ENCODE peak calls at places on chromosomes 11 and 22, in eight cellular contexts. W is adrenal gland, O is A549, Z is H1, U is tibial nerve, G is uterus, F is ovary, D is GM12878. S is an unnamed sample.

GRCh38 chr11:86931965-86932332 is 23.2 kb downstream of the FZD4 start:
- DNase-seq in W (peak; percentile 73), O (peak; percentile 15), Z (no peak), U (no peak), G (no peak), F (peak; percentile 62), D (no peak), S (no peak)

GRCh38 chr11:71452354-71453020 is 516 bp upstream of the NADSYN1 start:
- DNase-seq in W (peak; percentile 78), O (no peak), Z (no peak), U (no peak), G (peak; percentile 42), F (no peak), D (no peak), S (peak; percentile 63)

GRCh38 chr11:1410366-1411291 is 20.9 kb downstream of the BRSK2 start:
- DNase-seq in W (no peak), O (no peak), Z (no peak), U (no peak), G (no peak), F (no peak), D (no peak), S (no peak)

GRCh38 chr11:131666006-131666405 is 295.6 kb downstream of the NTM start:
- DNase-seq in W (no peak), O (no peak), Z (no peak), U (no peak), G (no peak), F (no peak), D (no peak), S (no peak)

GRCh38 chr11:86218125-86219081 is 26.1 kb upstream of the EED start:
- DNase-seq in W (peak; percentile 68), O (peak; percentile 77), Z (peak; percentile 79), U (peak; percentile 59), G (peak; percentile 68), F (peak; percentile 78), D (peak; percentile 76), S (peak; percentile 64)

GRCh38 chr11:48082771-48083170 is 102.4 kb downstream of the PTPRJ start:
- DNase-seq in W (no peak), O (no peak), Z (no peak), U (no peak), G (no peak), F (no peak), D (no peak), S (no peak)

GRCh38 chr11:87173185-87174039 is 135.7 kb downstream of the TMEM135 start:
- DNase-seq in W (peak; percentile 23), O (peak; percentile 68), Z (no peak), U (no peak), G (no peak), F (no peak), D (no peak), S (no peak)

GRCh38 chr11:79440451-79441158 is at the start of gene TENM4:
- DNase-seq in W (peak; percentile 83), O (peak; percentile 28), Z (peak; percentile 69), U (peak; percentile 71), G (peak; percentile 73), F (peak; percentile 93), D (no peak), S (peak; percentile 56)

GRCh38 chr22:42145175-42145574 is 14.6 kb upstream of the CYP2D6 start:
- DNase-seq in W (no peak), O (no peak), Z (no peak), U (no peak), G (no peak), F (no peak), D (no peak), S (no peak)

GRCh38 chr11:131693756-131694155 is 323.3 kb downstream of the NTM start:
- DNase-seq in W (no peak), O (no peak), Z (no peak), U (no peak), G (no peak), F (no peak), D (no peak), S (no peak)

GRCh38 chr11:2812371-2812991 is 73.1 kb downstream of the CDKN1C start:
- DNase-seq in W (no peak), O (no peak), Z (no peak), U (no peak), G (peak; percentile 77), F (peak; percentile 57), D (no peak), S (no peak)

GRCh38 chr11:116452447-116452846 is 320.3 kb downstream of the BUD13 start:
- DNase-seq in W (no peak), O (no peak), Z (no peak), U (no peak), G (no peak), F (no peak), D (no peak), S (no peak)

GRCh38 chr11:66048525-66049313 is at the start of gene GAL3ST3:
- DNase-seq in W (no peak), O (no peak), Z (peak; percentile 82), U (no peak), G (no peak), F (no peak), D (no peak), S (no peak)

GRCh38 chr11:45104790-45105084 is 41.7 kb upstream of the PRDM11 start:
- DNase-seq in W (no peak), O (no peak), Z (no peak), U (no peak), G (no peak), F (no peak), D (no peak), S (no peak)

GRCh38 chr11:86438685-86439084 is 64.0 kb downstream of the CCDC81 start:
- DNase-seq in W (no peak), O (peak; percentile 13), Z (no peak), U (no peak), G (no peak), F (no peak), D (no peak), S (no peak)

GRCh38 chr22:40348025-40348658 is 1.8 kb downstream of the ADSL start:
- DNase-seq in W (peak; percentile 65), O (peak; percentile 57), Z (no peak), U (peak; percentile 69), G (no peak), F (peak; percentile 42), D (no peak), S (peak; percentile 58)

GRCh38 chr11:12017865-12018453 is 9.5 kb upstream of the DKK3 start:
- DNase-seq in W (no peak), O (no peak), Z (no peak), U (no peak), G (no peak), F (no peak), D (no peak), S (no peak)

GRCh38 chr11:12386309-12386708 is 8.9 kb downstream of the PARVA start:
- DNase-seq in W (no peak), O (no peak), Z (no peak), U (no peak), G (no peak), F (no peak), D (no peak), S (no peak)

GRCh38 chr11:78109011-78109685 is 29.5 kb upstream of the NDUFC2 start:
- DNase-seq in W (no peak), O (no peak), Z (no peak), U (no peak), G (no peak), F (no peak), D (no peak), S (no peak)

GRCh38 chr22:40403141-40403540 is 32.7 kb downstream of the SGSM3 start:
- DNase-seq in W (no peak), O (no peak), Z (no peak), U (no peak), G (no peak), F (no peak), D (no peak), S (no peak)

GRCh38 chr22:20219667-20220628 is 48.2 kb downstream of the RTN4R start:
- DNase-seq in W (no peak), O (peak; percentile 17), Z (no peak), U (no peak), G (no peak), F (no peak), D (no peak), S (no peak)

GRCh38 chr11:133955091-133955846 is 1.5 kb downstream of the IGSF9B start:
- DNase-seq in W (no peak), O (no peak), Z (no peak), U (no peak), G (peak; percentile 74), F (peak; percentile 45), D (no peak), S (no peak)
- H3K4me1 ChIP-seq in W (peaks cover 9% of the 10 kb centered on the region), O (peaks cover 3% of the 10 kb centered on the region), Z (peaks cover 42% of the 10 kb centered on the region), U (peaks cover 65% of the 10 kb centered on the region), G (peaks cover 4% of the 10 kb centered on the region), F (no peaks in the 10 kb centered on the region), D (no peaks in the 10 kb centered on the region), S (peaks cover 32% of the 10 kb centered on the region)

DNA sequence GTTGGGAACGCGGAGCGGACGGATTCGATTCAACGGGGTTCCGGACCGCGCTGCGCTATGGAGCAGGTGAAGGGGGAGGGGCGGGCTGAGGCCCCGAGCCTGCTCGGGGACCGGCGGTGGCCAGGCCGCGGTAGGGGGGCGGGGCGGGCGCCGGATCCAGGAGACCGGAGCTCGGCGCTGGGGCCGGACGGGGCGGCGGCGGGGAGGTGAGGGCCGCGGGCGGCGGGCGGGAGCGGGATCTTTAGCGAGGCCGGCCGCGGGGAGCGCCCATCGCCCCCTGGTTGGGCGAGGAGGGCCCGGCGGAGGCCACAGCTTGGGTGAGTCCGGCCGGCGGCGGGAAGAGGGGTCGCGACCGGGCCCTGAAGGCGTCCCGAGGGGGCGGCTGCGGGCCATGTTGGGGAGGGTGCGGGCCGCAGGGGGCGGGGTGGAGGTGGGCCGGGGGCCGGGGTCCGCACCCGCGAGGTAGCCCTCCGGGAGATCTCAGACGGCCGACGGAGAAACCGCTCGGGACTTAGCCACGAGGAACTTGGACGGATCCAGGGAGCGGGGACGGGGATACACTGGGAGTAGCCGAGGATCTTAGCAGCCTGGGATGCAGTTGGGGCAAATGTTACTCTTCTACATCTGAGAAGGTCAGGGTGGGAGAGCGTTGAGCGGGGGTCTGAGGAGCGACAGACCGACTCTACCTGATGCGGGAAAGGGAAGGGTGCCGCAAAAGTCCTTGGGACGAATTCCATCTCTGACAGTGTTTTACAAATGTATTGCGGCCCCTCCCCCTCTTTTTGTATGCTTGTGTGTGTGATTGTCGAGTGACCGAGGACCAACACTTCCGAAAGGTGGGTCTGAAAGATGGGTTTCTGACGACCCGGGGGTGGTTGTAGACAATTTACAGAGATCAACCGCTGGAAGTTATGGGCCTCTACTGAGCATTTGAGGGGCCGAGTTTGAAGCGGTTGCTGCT is 514 bp downstream of the STIP1 start:
- DNase-seq in W (peak; percentile 71), O (no peak), Z (no peak), U (no peak), G (no peak), F (no peak), D (no peak), S (no peak)
- TF ChIP-seq POLR2A in W (peak; percentile 51), O (peak; percentile 79), Z (no peak), U (peak; percentile 79), G (peak; percentile 20), F (peak; percentile 47), D (peak; percentile 16), S (peak; percentile 32)

DNA sequence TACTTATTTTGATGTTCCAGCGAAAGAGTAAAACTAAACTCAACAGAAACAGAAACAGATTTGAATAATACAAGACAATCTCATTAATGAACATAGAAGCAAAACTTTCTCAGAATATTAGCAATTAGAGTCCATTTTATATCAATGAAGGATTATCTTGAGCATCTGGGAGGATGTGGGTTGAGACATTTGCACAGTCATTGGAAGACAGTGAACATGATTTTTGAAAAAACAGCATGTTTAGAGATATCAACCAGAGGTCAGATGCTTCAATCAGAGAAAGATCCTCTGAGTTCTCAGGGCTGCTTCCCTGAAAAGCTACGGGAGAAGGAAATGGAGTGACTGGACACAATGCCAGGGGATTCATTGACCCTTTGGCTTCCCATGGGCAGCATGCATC is 35.9 kb upstream of the VPREB1 start:
- DNase-seq in W (no peak), O (no peak), Z (no peak), U (no peak), G (no peak), F (no peak), D (no peak), S (no peak)
- H3K4me1 ChIP-seq in W (no peaks in the 10 kb centered on the region), O (peaks cover 7% of the 10 kb centered on the region), Z (no peaks in the 10 kb centered on the region), U (no peaks in the 10 kb centered on the region), G (no peaks in the 10 kb centered on the region), F (no peaks in the 10 kb centered on the region), D (peaks cover 3% of the 10 kb centered on the region), S (no peaks in the 10 kb centered on the region)

GRCh38 chr22:29031236-29031982 is 30.2 kb downstream of the C22orf31 start:
- DNase-seq in W (peak; percentile 94), O (peak; percentile 91), Z (peak; percentile 60), U (peak; percentile 62), G (peak; percentile 65), F (peak; percentile 62), D (no peak), S (peak; percentile 44)
- TF ChIP-seq POLR2A in W (no peak), O (no peak), Z (no peak), U (peak; percentile 15), G (peak; percentile 22), F (no peak), D (no peak), S (no peak)